ENCODE peak calls at places on chromosomes 16 and 17, in seven cellular contexts. Y is GM23248, N is HCT116, D is MM.1S, L is PC-3, M is GM23338, V is neural progenitor cell. W is an unnamed sample.

GRCh38 chr16:13021996-13022395 is 120.6 kb downstream of the SHISA9 start:
- DNase-seq in M (no peak), N (no peak), V (no peak), D (no peak), Y (no peak), L (peak; percentile 43), W (no peak)

GRCh38 chr17:35084987-35085386 is 21.5 kb upstream of the RFFL start:
- DNase-seq in M (no peak), V (no peak), N (peak; percentile 81), L (peak; percentile 93), Y (peak; percentile 73), D (no peak), W (peak; percentile 47)

GRCh38 chr16:76123966-76124365 is 153.2 kb upstream of the CNTNAP4 start:
- DNase-seq in M (peak; percentile 4), V (no peak), L (no peak), N (no peak), Y (no peak), D (no peak), W (no peak)

GRCh38 chr16:66692341-66692740 is 4.2 kb downstream of the CMTM4 start:
- DNase-seq in V (no peak), Y (no peak), D (no peak), N (no peak), L (peak; percentile 83), M (no peak), W (no peak)

GRCh38 chr17:1582374-1582773 is 19.8 kb upstream of the PITPNA start:
- DNase-seq in L (no peak), D (no peak), N (no peak), M (no peak), V (no peak), Y (no peak), W (no peak)

GRCh38 chr16:7038475-7038874 is 294.2 kb upstream of the RBFOX1 start:
- DNase-seq in Y (no peak), D (no peak), M (no peak), N (no peak), L (no peak), V (no peak), W (no peak)

GRCh38 chr16:69193860-69194259 is 6.9 kb downstream of the SNTB2 start:
- DNase-seq in N (no peak), V (no peak), D (no peak), Y (no peak), M (no peak), L (no peak), W (no peak)

GRCh38 chr17:83161298-83162034 is 82.1 kb downstream of the METRNL start:
- DNase-seq in D (no peak), Y (peak; percentile 89), L (peak; percentile 12), V (no peak), N (no peak), M (no peak), W (peak; percentile 30)

GRCh38 chr17:83116783-83117555 is 37.6 kb downstream of the METRNL start:
- DNase-seq in Y (no peak), N (no peak), V (no peak), L (no peak), M (no peak), D (no peak), W (no peak)

GRCh38 chr17:58272367-58273280 is 8.1 kb downstream of the MPO start:
- DNase-seq in D (no peak), N (no peak), Y (no peak), L (no peak), V (no peak), M (no peak), W (no peak)

GRCh38 chr17:79814966-79815835 is 18.3 kb upstream of the CBX8 start:
- DNase-seq in M (peak; percentile 60), V (peak; percentile 66), N (no peak), L (peak; percentile 70), D (no peak), Y (peak; percentile 79), W (peak; percentile 74)
- TF ChIP-seq EZH2 in M (peak; percentile 92), V (peak; percentile 100), N (no peak), L (no peak), D (no peak), Y (no peak), W (peak; percentile 96)

GRCh38 chr16:11564046-11564926 is 22.4 kb downstream of the LITAF start:
- DNase-seq in L (no peak), V (no peak), N (no peak), Y (no peak), D (no peak), M (no peak), W (no peak)

GRCh38 chr16:11562411-11562810 is 24.3 kb downstream of the LITAF start:
- DNase-seq in L (no peak), V (no peak), N (no peak), M (no peak), Y (no peak), D (no peak), W (no peak)

GRCh38 chr16:11562941-11563340 is 23.8 kb downstream of the LITAF start:
- DNase-seq in L (no peak), M (no peak), V (no peak), D (no peak), N (no peak), Y (no peak), W (no peak)

GRCh38 chr16:11561856-11562255 is 24.9 kb downstream of the LITAF start:
- DNase-seq in Y (no peak), D (no peak), V (no peak), N (no peak), L (no peak), M (no peak), W (no peak)

DNA sequence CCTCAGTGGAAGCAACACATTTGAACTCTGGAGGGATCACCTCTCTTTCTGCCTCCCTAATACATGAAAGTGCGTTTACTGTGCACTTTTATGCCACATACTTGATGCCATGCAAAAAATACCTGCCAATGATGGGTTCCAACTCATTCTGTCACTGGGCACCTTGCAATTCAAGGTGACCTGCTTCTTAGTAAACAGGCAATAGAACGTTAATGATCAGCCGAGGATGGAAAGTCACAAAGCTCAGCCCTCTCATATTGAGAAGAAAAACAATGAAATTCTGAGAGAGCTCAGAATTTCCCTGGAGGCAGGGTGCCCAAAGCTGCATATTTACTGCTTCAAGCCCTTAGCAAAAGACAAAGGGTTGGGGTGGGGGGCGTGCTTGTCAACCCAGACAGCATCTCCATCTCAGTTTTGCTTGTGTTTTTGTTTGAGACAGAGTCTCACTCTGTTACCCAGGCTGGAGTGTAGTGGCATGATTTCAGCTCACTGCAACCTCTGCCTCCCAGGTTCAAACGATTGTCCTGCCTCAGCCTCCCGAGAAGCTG is 23.2 kb downstream of the LITAF start:
- DNase-seq in V (no peak), Y (no peak), D (no peak), N (no peak), M (peak; percentile 32), L (no peak), W (no peak)
- TF ChIP-seq EZH2phosphoT487 in V (no peak), Y (no peak), D (no peak), N (no peak), M (no peak), L (no peak), W (no peak)

GRCh38 chr17:60146206-60146605 is 3.6 kb upstream of the CA4 start:
- DNase-seq in L (no peak), N (no peak), Y (no peak), V (no peak), D (no peak), M (no peak), W (no peak)

GRCh38 chr17:60151355-60151754 is 1.6 kb downstream of the CA4 start:
- DNase-seq in D (peak; percentile 44), L (no peak), N (no peak), V (no peak), M (peak; percentile 53), Y (no peak), W (no peak)

GRCh38 chr17:60147553-60148241 is 2.1 kb upstream of the CA4 start:
- DNase-seq in M (no peak), D (no peak), V (no peak), N (no peak), L (no peak), Y (no peak), W (no peak)

GRCh38 chr17:60148300-60148838 is 1.4 kb upstream of the CA4 start:
- DNase-seq in Y (no peak), M (peak; percentile 5), D (no peak), L (no peak), N (no peak), V (peak; percentile 53), W (no peak)

GRCh38 chr17:60149691-60150582 is at the start of gene CA4:
- DNase-seq in M (peak; percentile 72), D (no peak), V (peak; percentile 73), L (no peak), N (no peak), Y (no peak), W (no peak)
- TF ChIP-seq EZH2 in M (peak; percentile 21), D (no peak), V (peak; percentile 76), L (no peak), N (no peak), Y (peak; percentile 91), W (peak; percentile 92)

GRCh38 chr16:31417916-31418315 is 10.2 kb downstream of the COX6A2 start:
- DNase-seq in V (no peak), L (no peak), D (no peak), M (no peak), N (no peak), Y (no peak), W (no peak)

GRCh38 chr16:31423801-31424200 is 4.4 kb downstream of the COX6A2 start:
- DNase-seq in V (no peak), D (no peak), N (no peak), Y (no peak), M (no peak), L (no peak), W (no peak)

GRCh38 chr16:31420037-31420436 is 8.1 kb downstream of the COX6A2 start:
- DNase-seq in M (no peak), V (no peak), D (no peak), Y (no peak), L (no peak), N (no peak), W (no peak)

GRCh38 chr16:31423241-31423640 is 4.9 kb downstream of the COX6A2 start:
- DNase-seq in V (no peak), D (no peak), L (no peak), Y (no peak), M (no peak), N (no peak), W (no peak)

GRCh38 chr16:31421587-31421986 is 6.6 kb downstream of the COX6A2 start:
- DNase-seq in M (no peak), L (no peak), Y (no peak), V (no peak), N (no peak), D (no peak), W (no peak)
- TF ChIP-seq EZH2phosphoT487 in M (no peak), L (no peak), Y (no peak), V (no peak), N (no peak), D (no peak), W (no peak)

DNA sequence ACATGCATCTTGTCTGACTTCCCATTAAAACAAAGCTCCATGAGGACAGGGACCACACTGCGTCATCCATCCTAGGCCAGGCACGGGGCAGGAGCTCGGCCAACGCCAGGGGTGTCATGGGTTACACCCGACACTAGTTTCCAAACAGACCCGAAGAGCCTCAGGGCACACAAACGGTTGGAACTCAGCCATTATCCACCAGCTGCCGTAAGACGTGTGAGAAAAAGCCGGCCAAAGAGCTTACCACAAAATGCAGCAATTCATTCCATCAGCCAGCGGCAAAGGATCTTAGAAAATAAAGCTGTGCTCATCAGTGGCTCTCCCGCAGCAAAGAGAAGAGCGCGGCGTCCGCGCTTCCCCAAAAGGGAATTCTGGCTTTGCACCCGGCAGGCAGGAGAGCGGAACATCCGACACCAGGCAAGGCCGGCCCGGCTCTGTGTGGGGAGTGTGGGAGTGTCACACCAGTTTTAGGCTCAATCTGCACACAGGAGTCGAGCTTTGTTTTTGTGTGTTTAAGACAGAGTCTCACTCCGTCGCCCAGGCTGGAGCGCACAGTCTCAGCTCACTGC is 1.7 kb downstream of the SLC38A8 start:
- DNase-seq in M (no peak), L (no peak), Y (peak; percentile 80), V (peak; percentile 39), D (no peak), N (no peak), W (no peak)
- TF ChIP-seq EZH2 in M (no peak), L (no peak), Y (peak; percentile 76), V (no peak), D (no peak), N (no peak), W (no peak)

W was measured in hepatocyte.